ENCODE peak calls at places on chromosomes 5 and 9, in ten cellular contexts. F is small intestine; W is endothelial cell of umbilical vein; A is naive thymus-derived CD4-positive, alpha-beta T cell; R is iris pigment epithelial cell; L is adipocyte; J is non-pigmented ciliary epithelial cell; H is Caki2; X is pons; Y is GM13977. E is an unnamed sample.

GRCh38 chr5:117833666-117834065 is 1154.7 kb downstream of the DTWD2 start:
- DNase-seq in F (no peak), W (no peak), A (no peak), R (no peak), L (no peak), J (no peak), H (no peak), X (no peak), Y (no peak), E (no peak)

GRCh38 chr9:437066-438015 is 222.7 kb downstream of the DOCK8 start:
- DNase-seq in F (no peak), W (no peak), A (no peak), R (peak; percentile 88), L (peak; percentile 87), J (peak; percentile 31), H (peak; percentile 75), X (no peak), Y (no peak), E (no peak)

GRCh38 chr5:143016777-143017374 is 246.7 kb downstream of the ARHGAP26 start:
- DNase-seq in F (peak; percentile 27), W (peak; percentile 67), A (no peak), R (peak; percentile 77), L (peak; percentile 67), J (no peak), H (no peak), X (peak; percentile 54), Y (no peak), E (peak; percentile 47)

GRCh38 chr5:174140452-174140851 is 94.9 kb downstream of the NSG2 start:
- DNase-seq in F (no peak), W (no peak), A (no peak), R (no peak), L (no peak), J (no peak), H (no peak), X (no peak), Y (no peak), E (no peak)

GRCh38 chr5:436641-436975 is 6.4 kb upstream of the EXOC3 start:
- DNase-seq in F (no peak), W (no peak), A (no peak), R (no peak), L (no peak), J (no peak), H (no peak), X (no peak), Y (no peak), E (no peak)

GRCh38 chr5:175640108-175640507 is 17.8 kb upstream of the HRH2 start:
- DNase-seq in F (no peak), W (no peak), A (no peak), R (no peak), L (no peak), J (no peak), H (no peak), X (no peak), Y (no peak), E (no peak)

GRCh38 chr5:134133213-134133994 is 18.9 kb downstream of the TCF7 start:
- DNase-seq in F (no peak), W (no peak), A (peak; percentile 20), R (no peak), L (no peak), J (no peak), H (no peak), X (no peak), Y (no peak), E (no peak)

GRCh38 chr5:146068136-146068717 is 37.1 kb downstream of the PLAC8L1 start:
- DNase-seq in F (no peak), W (no peak), A (no peak), R (no peak), L (no peak), J (no peak), H (no peak), X (peak; percentile 17), Y (no peak), E (no peak)

GRCh38 chr9:136849960-136850865 is 1.0 kb downstream of the PHPT1 start:
- DNase-seq in F (no peak), W (no peak), A (no peak), R (no peak), L (no peak), J (no peak), H (no peak), X (no peak), Y (no peak), E (no peak)

GRCh38 chr5:139670369-139671095 is 22.4 kb downstream of the CXXC5 start:
- DNase-seq in F (no peak), W (peak; percentile 33), A (no peak), R (no peak), L (peak; percentile 47), J (no peak), H (no peak), X (peak; percentile 76), Y (peak; percentile 84), E (peak; percentile 73)

GRCh38 chr9:99505915-99506314 is 283.8 kb downstream of the SEC61B start:
- DNase-seq in F (no peak), W (no peak), A (no peak), R (no peak), L (peak; percentile 35), J (no peak), H (no peak), X (no peak), Y (no peak), E (no peak)

GRCh38 chr5:87268126-87268969 is 665 bp downstream of the RASA1 start:
- DNase-seq in F (peak; percentile 70), W (peak; percentile 77), A (peak; percentile 82), R (peak; percentile 69), L (peak; percentile 71), J (no peak), H (peak; percentile 77), X (peak; percentile 75), Y (peak; percentile 73), E (no peak)

GRCh38 chr5:157431544-157432200 is 28.3 kb upstream of the NIPAL4 start:
- DNase-seq in F (peak; percentile 64), W (peak; percentile 64), A (no peak), R (peak; percentile 71), L (peak; percentile 83), J (peak; percentile 30), H (peak; percentile 76), X (peak; percentile 97), Y (peak; percentile 59), E (peak; percentile 16)

GRCh38 chr5:92268343-92268742 is 885.2 kb upstream of the ARRDC3 start:
- DNase-seq in F (no peak), W (no peak), A (no peak), R (no peak), L (no peak), J (no peak), H (no peak), X (no peak), Y (no peak), E (no peak)

GRCh38 chr5:109743770-109744212 is 54.1 kb downstream of the MAN2A1 start:
- DNase-seq in F (no peak), W (peak; percentile 34), A (no peak), R (peak; percentile 96), L (peak; percentile 76), J (peak; percentile 94), H (peak; percentile 6), X (peak; percentile 51), Y (no peak), E (no peak)

GRCh38 chr5:172728481-172729241 is 42.3 kb downstream of the DUSP1 start:
- DNase-seq in F (no peak), W (no peak), A (no peak), R (no peak), L (no peak), J (no peak), H (no peak), X (no peak), Y (no peak), E (no peak)

GRCh38 chr5:153157156-153157555 is 333.3 kb upstream of the GRIA1 start:
- DNase-seq in F (no peak), W (no peak), A (no peak), R (no peak), L (no peak), J (no peak), H (no peak), X (no peak), Y (no peak), E (no peak)

GRCh38 chr9:69276775-69277174 is 48.2 kb upstream of the ENTREP1 start:
- DNase-seq in F (no peak), W (no peak), A (no peak), R (no peak), L (no peak), J (no peak), H (no peak), X (no peak), Y (no peak), E (no peak)

GRCh38 chr5:126865299-126865698 is 88.4 kb downstream of the LMNB1 start:
- DNase-seq in F (no peak), W (peak; percentile 32), A (no peak), R (peak; percentile 79), L (peak; percentile 51), J (peak; percentile 43), H (no peak), X (no peak), Y (no peak), E (no peak)

GRCh38 chr5:57853929-57854697 is 371.5 kb upstream of the ACTBL2 start:
- DNase-seq in F (no peak), W (no peak), A (no peak), R (no peak), L (no peak), J (no peak), H (no peak), X (no peak), Y (no peak), E (no peak)

E was measured in immature natural killer cell.